ENCODE peak calls at places on chromosomes 6 and 20, in seven cellular contexts. A, D, M, E, Q, P and K are unnamed samples.

GRCh38 chr20:14589383-14589782 is 252.0 kb upstream of the FLRT3 start:
- DNase-seq in A (no peak), D (no peak), M (no peak), E (no peak), Q (no peak), P (no peak), K (no peak)

GRCh38 chr6:157229733-157230132 is 93.6 kb downstream of the TMEM242 start:
- DNase-seq in A (no peak), D (peak; percentile 52), M (peak; percentile 27), E (no peak), Q (no peak), P (no peak), K (no peak)

GRCh38 chr6:167699141-167700036 is 127.3 kb upstream of the AFDN start:
- DNase-seq in A (no peak), D (peak; percentile 40), M (no peak), E (no peak), Q (peak; percentile 49), P (peak; percentile 36), K (no peak)

GRCh38 chr6:225121-225721 is 67.1 kb upstream of the DUSP22 start:
- DNase-seq in A (no peak), D (peak; percentile 33), M (no peak), E (no peak), Q (no peak), P (no peak), K (no peak)

GRCh38 chr6:9789201-9789600 is 625.7 kb downstream of the TFAP2A start:
- DNase-seq in A (no peak), D (peak; percentile 61), M (no peak), E (no peak), Q (no peak), P (no peak), K (no peak)

GRCh38 chr20:37414133-37414532 is 68.2 kb downstream of the SRC start:
- DNase-seq in A (no peak), D (peak; percentile 53), M (no peak), E (no peak), Q (no peak), P (no peak), K (no peak)

GRCh38 chr6:13522639-13523038 is 35.2 kb upstream of the GFOD1 start:
- DNase-seq in A (no peak), D (no peak), M (no peak), E (no peak), Q (no peak), P (no peak), K (no peak)

GRCh38 chr6:71419954-71420692 is 131.5 kb downstream of the OGFRL1 start:
- DNase-seq in A (peak; percentile 15), D (no peak), M (peak; percentile 21), E (peak; percentile 23), Q (peak; percentile 61), P (peak; percentile 49), K (peak; percentile 63)

GRCh38 chr6:127737009-127737486 is 160.1 kb downstream of the C6orf58 start:
- DNase-seq in A (no peak), D (no peak), M (peak; percentile 63), E (peak; percentile 58), Q (peak; percentile 45), P (peak; percentile 17), K (no peak)

GRCh38 chr6:71126506-71126905 is 162.1 kb upstream of the OGFRL1 start:
- DNase-seq in A (no peak), D (no peak), M (no peak), E (no peak), Q (no peak), P (no peak), K (no peak)

GRCh38 chr6:85360794-85361642 is 88.9 kb upstream of the NT5E start:
- DNase-seq in A (no peak), D (no peak), M (no peak), E (no peak), Q (no peak), P (peak; percentile 15), K (no peak)

GRCh38 chr20:58308680-58309527 is 611 bp upstream of the RAB22A start:
- DNase-seq in A (peak; percentile 34), D (peak; percentile 79), M (peak; percentile 45), E (peak; percentile 50), Q (no peak), P (peak; percentile 65), K (peak; percentile 47)

GRCh38 chr20:595330-596308 is 14.5 kb downstream of the TCF15 start:
- DNase-seq in A (no peak), D (no peak), M (no peak), E (no peak), Q (no peak), P (no peak), K (peak; percentile 45)

GRCh38 chr20:956330-956951 is 40.3 kb upstream of the ANGPT4 start:
- DNase-seq in A (peak; percentile 58), D (peak; percentile 95), M (peak; percentile 57), E (peak; percentile 56), Q (peak; percentile 77), P (peak; percentile 41), K (peak; percentile 84)

GRCh38 chr20:3282271-3283221 is 43.6 kb upstream of the SLC4A11 start:
- DNase-seq in A (no peak), D (peak; percentile 75), M (no peak), E (no peak), Q (no peak), P (no peak), K (no peak)

GRCh38 chr6:11027565-11028110 is 16.5 kb downstream of the ELOVL2 start:
- DNase-seq in A (no peak), D (no peak), M (no peak), E (no peak), Q (no peak), P (no peak), K (no peak)

GRCh38 chr6:88422831-88423230 is 256.7 kb upstream of the CNR1 start:
- DNase-seq in A (no peak), D (peak; percentile 63), M (no peak), E (no peak), Q (no peak), P (no peak), K (no peak)

GRCh38 chr6:142867988-142868818 is 76.8 kb downstream of the HIVEP2 start:
- DNase-seq in A (no peak), D (no peak), M (peak; percentile 34), E (no peak), Q (no peak), P (no peak), K (no peak)

GRCh38 chr6:158786645-158787304 is 32.4 kb downstream of the EZR start:
- DNase-seq in A (no peak), D (peak; percentile 40), M (no peak), E (no peak), Q (peak; percentile 27), P (no peak), K (no peak)

GRCh38 chr20:7361321-7361720 is 578.9 kb downstream of the HAO1 start:
- DNase-seq in A (no peak), D (peak; percentile 45), M (no peak), E (no peak), Q (no peak), P (no peak), K (no peak)

GRCh38 chr20:7362601-7363000 is 577.7 kb downstream of the HAO1 start:
- DNase-seq in A (no peak), D (no peak), M (peak; percentile 63), E (no peak), Q (no peak), P (no peak), K (no peak)

GRCh38 chr20:7355056-7355455 is 585.2 kb downstream of the HAO1 start:
- DNase-seq in A (no peak), D (no peak), M (no peak), E (no peak), Q (no peak), P (no peak), K (no peak)

GRCh38 chr20:7359739-7360138 is 580.5 kb downstream of the HAO1 start:
- DNase-seq in A (no peak), D (no peak), M (peak; percentile 54), E (no peak), Q (no peak), P (no peak), K (no peak)

DNA sequence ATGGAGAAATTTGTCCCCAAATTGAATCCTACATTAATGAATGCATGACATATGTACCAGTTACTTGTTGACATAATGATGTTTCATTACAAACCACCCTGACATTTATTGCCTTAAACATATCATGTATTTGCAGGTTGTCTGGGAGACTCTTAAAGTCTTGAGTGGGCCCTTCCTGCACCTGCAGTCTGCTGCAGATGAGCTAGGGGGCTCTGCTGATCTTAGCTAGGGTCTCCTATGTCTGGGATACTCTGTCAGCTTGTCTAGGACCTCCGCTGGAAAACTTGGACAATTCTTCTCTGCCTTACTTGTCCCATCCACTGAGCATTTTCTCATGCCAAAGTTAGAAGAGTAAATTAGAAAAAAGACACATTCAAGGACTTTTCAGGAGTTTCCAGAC is 581.6 kb downstream of the HAO1 start:
- DNase-seq in A (no peak), D (peak; percentile 50), M (no peak), E (no peak), Q (no peak), P (no peak), K (no peak)
- TF ChIP-seq CTCF in A (no peak), D (peak; percentile 77), M (no peak), E (no peak), Q (no peak), P (no peak), K (no peak)

DNA sequence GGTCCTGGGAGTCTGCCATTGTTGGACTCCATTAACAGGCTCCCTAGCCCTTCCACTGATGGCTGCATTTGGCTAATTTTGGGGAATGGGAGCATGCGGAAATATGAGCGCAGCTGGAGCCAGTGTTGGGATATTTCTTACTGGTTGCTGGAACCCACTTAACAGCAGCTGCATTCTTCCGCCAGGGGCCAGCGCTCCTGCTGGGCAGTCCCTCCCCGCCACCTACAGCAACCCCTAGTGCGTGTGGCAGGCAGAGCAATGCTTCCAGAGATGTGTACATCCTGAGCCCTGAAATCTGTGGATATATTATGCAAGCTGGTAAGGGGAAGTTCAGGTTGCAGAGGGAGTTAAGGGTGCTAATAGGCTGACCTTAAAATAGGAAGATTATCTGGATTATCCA is 16.4 kb downstream of the CST8 start:
- DNase-seq in A (no peak), D (peak; percentile 70), M (no peak), E (no peak), Q (no peak), P (no peak), K (no peak)
- TF ChIP-seq CTCF in A (no peak), D (peak; percentile 68), M (no peak), E (no peak), Q (no peak), P (no peak), K (no peak)

GRCh38 chr6:20351529-20351928 is 50.1 kb upstream of the E2F3 start:
- DNase-seq in A (no peak), D (no peak), M (no peak), E (no peak), Q (no peak), P (no peak), K (no peak)
- TF ChIP-seq CTCF in A (no peak), D (no peak), M (no peak), E (no peak), Q (no peak), P (no peak), K (no peak)

DNA sequence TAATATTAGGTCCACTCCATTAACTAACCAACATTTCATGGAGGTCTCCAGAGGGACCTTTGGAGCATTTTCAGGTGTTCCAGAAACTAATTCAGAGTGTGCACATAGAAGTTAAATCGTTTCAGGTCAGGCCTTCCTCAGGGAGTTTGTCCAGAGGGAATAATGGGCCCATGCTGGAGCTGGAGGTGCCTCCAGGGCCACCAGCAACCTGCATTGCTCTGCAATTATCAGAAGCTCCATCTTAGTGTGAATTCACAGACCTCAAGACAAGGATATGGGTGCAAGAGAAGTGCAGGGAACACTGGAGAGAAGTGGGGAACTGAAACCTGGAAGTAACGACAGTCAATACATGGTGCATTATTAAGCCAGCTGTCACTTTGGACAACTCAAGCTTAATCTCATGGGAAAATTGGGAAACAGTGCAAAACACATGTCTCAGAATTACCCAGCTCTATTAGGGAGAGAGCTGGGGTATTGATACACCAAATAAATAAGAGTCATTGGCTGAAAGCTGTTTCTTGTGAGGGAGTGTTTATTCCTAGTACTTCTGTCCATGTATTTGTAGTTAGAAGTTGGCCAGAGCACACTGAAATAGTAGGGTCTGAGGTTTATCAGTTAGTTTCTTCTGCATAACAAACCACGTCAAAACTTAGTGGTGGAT is 191.9 kb upstream of the RALGAPA2 start:
- DNase-seq in A (no peak), D (no peak), M (no peak), E (no peak), Q (no peak), P (no peak), K (no peak)
- TF ChIP-seq CTCF in A (no peak), D (no peak), M (no peak), E (no peak), Q (no peak), P (no peak), K (no peak)